ENCODE peak calls at places on chromosome 16, in five cellular contexts. I is ascending aorta, E is mammary epithelial cell, N is AG10803, M is breast epithelium. L is an unnamed sample.

GRCh38 chr16:16982614-16983013 is 488.1 kb downstream of the XYLT1 start:
- DNase-seq in I (no peak), E (no peak), N (no peak), M (no peak), L (no peak)

GRCh38 chr16:84438971-84439696 is 65.3 kb downstream of the MEAK7 start:
- DNase-seq in I (no peak), E (no peak), N (no peak), M (no peak), L (no peak)

GRCh38 chr16:85954927-85955539 is 56.1 kb downstream of the IRF8 start:
- DNase-seq in I (no peak), E (no peak), N (no peak), M (no peak), L (no peak)

GRCh38 chr16:75402821-75403475 is 30.4 kb downstream of the CFDP1 start:
- DNase-seq in I (no peak), E (peak; percentile 14), N (peak; percentile 49), M (no peak), L (peak; percentile 70)

GRCh38 chr16:1338119-1338730 is 4.8 kb downstream of the BAIAP3 start:
- DNase-seq in I (no peak), E (no peak), N (no peak), M (no peak), L (no peak)

GRCh38 chr16:19291459-19291858 is 5.9 kb downstream of the CLEC19A start:
- DNase-seq in I (no peak), E (peak; percentile 21), N (no peak), M (no peak), L (no peak)

GRCh38 chr16:63461248-63461841 is 1425.1 kb upstream of the CDH8 start:
- DNase-seq in I (no peak), E (peak; percentile 1), N (peak; percentile 42), M (no peak), L (peak; percentile 56)

GRCh38 chr16:68722119-68723024 is 14.7 kb upstream of the CDH1 start:
- DNase-seq in I (no peak), E (no peak), N (no peak), M (no peak), L (no peak)

GRCh38 chr16:85519540-85520231 is 93.4 kb upstream of the GSE1 start:
- DNase-seq in I (no peak), E (no peak), N (no peak), M (no peak), L (no peak)

GRCh38 chr16:54242199-54242598 is 44.4 kb downstream of the IRX3 start:
- DNase-seq in I (no peak), E (peak; percentile 33), N (no peak), M (no peak), L (no peak)

GRCh38 chr16:57600952-57601580 is 27.4 kb upstream of the ADGRG1 start:
- DNase-seq in I (no peak), E (no peak), N (no peak), M (no peak), L (no peak)

GRCh38 chr16:28110977-28111376 is 47.5 kb upstream of the GSG1L start:
- DNase-seq in I (no peak), E (no peak), N (no peak), M (no peak), L (no peak)

GRCh38 chr16:75550211-75550662 is 5.8 kb downstream of the TMEM231 start:
- DNase-seq in I (no peak), E (peak; percentile 88), N (no peak), M (no peak), L (peak; percentile 53)

GRCh38 chr16:68354816-68355215 is 44.0 kb downstream of the PRMT7 start:
- DNase-seq in I (no peak), E (no peak), N (no peak), M (no peak), L (no peak)

GRCh38 chr16:8587065-8587464 is 3.2 kb downstream of the TMEM114 start:
- DNase-seq in I (no peak), E (no peak), N (no peak), M (no peak), L (no peak)

GRCh38 chr16:8589293-8590160 is 784 bp downstream of the TMEM114 start:
- DNase-seq in I (no peak), E (no peak), N (no peak), M (no peak), L (no peak)

GRCh38 chr16:8590161-8590688 is at the start of gene TMEM114:
- DNase-seq in I (no peak), E (no peak), N (no peak), M (no peak), L (no peak)

GRCh38 chr16:8590811-8591210 is 500 bp upstream of the TMEM114 start:
- DNase-seq in I (no peak), E (no peak), N (no peak), M (no peak), L (no peak)

GRCh38 chr16:8588703-8589292 is 1.5 kb downstream of the TMEM114 start:
- DNase-seq in I (no peak), E (no peak), N (no peak), M (no peak), L (no peak)
- H3K4me3 ChIP-seq in I (peak overlapping the region; percentile 42), E (no peak overlapping the region), N (no peak overlapping the region), M (no peak overlapping the region), L (no peak overlapping the region)

GRCh38 chr16:30078744-30079143 is 3.0 kb downstream of the PPP4C start:
- DNase-seq in I (no peak), E (no peak), N (no peak), M (no peak), L (no peak)

GRCh38 chr16:30076276-30076791 is 540 bp downstream of the PPP4C start:
- DNase-seq in I (no peak), E (peak; percentile 42), N (no peak), M (no peak), L (no peak)

GRCh38 chr16:30079480-30079879 is 3.7 kb downstream of the PPP4C start:
- DNase-seq in I (no peak), E (no peak), N (no peak), M (no peak), L (no peak)

GRCh38 chr16:30077656-30078055 is 1.9 kb downstream of the PPP4C start:
- DNase-seq in I (no peak), E (no peak), N (no peak), M (no peak), L (no peak)

GRCh38 chr16:30075503-30076275 is at the start of gene PPP4C:
- DNase-seq in I (peak; percentile 46), E (peak; percentile 85), N (peak; percentile 86), M (peak; percentile 89), L (peak; percentile 90)
- TF ChIP-seq CTCF in I (no peak), E (no peak), N (no peak), M (no peak), L (no peak)

DNA sequence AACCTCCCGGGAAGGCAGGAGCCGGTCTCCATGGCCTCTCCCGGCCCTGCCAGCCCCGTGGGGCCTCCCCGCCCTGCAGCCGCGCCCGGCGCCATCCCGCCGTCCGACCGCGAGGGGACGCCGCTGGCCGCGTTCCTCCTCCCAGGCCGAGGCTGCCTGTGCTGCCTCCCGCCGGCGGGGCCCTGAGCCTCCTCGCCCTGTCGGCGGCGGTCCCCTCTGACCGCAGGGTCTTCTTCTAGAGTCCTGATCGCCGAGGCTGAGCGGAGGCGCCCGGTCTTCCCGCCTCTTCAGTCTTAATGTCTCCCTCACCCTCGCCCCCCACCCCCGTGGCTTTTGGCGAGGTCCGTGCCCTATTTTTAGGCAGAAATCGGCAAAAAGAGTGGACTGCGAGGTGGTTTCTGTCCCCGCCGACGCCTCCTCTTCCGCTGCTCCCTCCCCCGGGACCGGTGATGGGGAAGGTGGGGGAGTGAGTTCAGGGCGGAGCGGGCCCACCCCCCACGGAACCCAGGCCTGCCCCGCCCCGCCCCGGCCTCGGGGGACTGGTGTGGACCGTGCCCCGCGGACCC is 794 bp upstream of the CPNE7 start:
- DNase-seq in I (no peak), E (peak; percentile 41), N (peak; percentile 63), M (no peak), L (peak; percentile 72)
- H3K4me3 ChIP-seq in I (peak overlapping the region; percentile 44), E (peak overlapping the region; percentile 29), N (peak overlapping the region; percentile 47), M (peak overlapping the region; percentile 41), L (peak overlapping the region; percentile 46)

GRCh38 chr16:10100829-10101228 is 81.4 kb downstream of the GRIN2A start:
- DNase-seq in I (no peak), E (no peak), N (no peak), M (no peak), L (no peak)
- TF ChIP-seq CTCF in I (no peak), E (no peak), N (no peak), M (no peak), L (no peak)

GRCh38 chr16:3264137-3265036 is 8.0 kb upstream of the MEFV start:
- DNase-seq in I (peak; percentile 90), E (peak; percentile 98), N (peak; percentile 99), M (peak; percentile 97), L (peak; percentile 98)
- H3K4me3 ChIP-seq in I (peak overlapping the region; percentile 66), E (peak overlapping the region; percentile 82), N (peak overlapping the region; percentile 87), M (peak overlapping the region; percentile 95), L (peak overlapping the region; percentile 71)

GRCh38 chr16:29313559-29313887 is 93.0 kb downstream of the NPIPB11 start:
- DNase-seq in I (no peak), E (no peak), N (no peak), M (no peak), L (no peak)

GRCh38 chr16:29311636-29312344 is 94.7 kb downstream of the NPIPB11 start:
- DNase-seq in I (no peak), E (no peak), N (no peak), M (no peak), L (no peak)

GRCh38 chr16:29312835-29313558 is 93.5 kb downstream of the NPIPB11 start:
- DNase-seq in I (no peak), E (no peak), N (no peak), M (no peak), L (peak; percentile 24)

GRCh38 chr16:29308644-29309546 is 97.6 kb downstream of the NPIPB11 start:
- DNase-seq in I (no peak), E (no peak), N (no peak), M (no peak), L (no peak)

GRCh38 chr16:29310852-29311314 is 95.6 kb downstream of the NPIPB11 start:
- DNase-seq in I (no peak), E (no peak), N (peak; percentile 49), M (peak; percentile 69), L (no peak)
- TF ChIP-seq CTCF in I (peak; percentile 38), E (no peak), N (peak; percentile 36), M (no peak), L (no peak)

GRCh38 chr16:80931661-80931984 is 75.1 kb downstream of the CMC2 start:
- DNase-seq in I (no peak), E (no peak), N (no peak), M (no peak), L (no peak)
- H3K4me3 ChIP-seq in I (peak overlapping the region; percentile 67), E (peak overlapping the region; percentile 32), N (peak overlapping the region; percentile 63), M (peak overlapping the region; percentile 54), L (peak overlapping the region; percentile 41)

GRCh38 chr16:66902648-66903543 is 15.8 kb downstream of the CDH16 start:
- DNase-seq in I (no peak), E (no peak), N (no peak), M (no peak), L (no peak)
- TF ChIP-seq CTCF in I (no peak), E (no peak), N (no peak), M (no peak), L (no peak)

GRCh38 chr16:12239226-12239625 is 262.7 kb downstream of the SNX29 start:
- DNase-seq in I (no peak), E (no peak), N (no peak), M (no peak), L (no peak)
- H3K4me3 ChIP-seq in I (no peak overlapping the region), E (no peak overlapping the region), N (no peak overlapping the region), M (no peak overlapping the region), L (no peak overlapping the region)